ENCODE peak calls at places on chromosomes 12 and 14, in seven cellular contexts. A is tibial artery, Q is astrocyte, L is upper lobe of right lung, P is right lobe of liver, W is hepatocyte, H is AG04450. B is an unnamed sample.

GRCh38 chr14:34302654-34303053 is 159.4 kb downstream of the SPTSSA start:
- DNase-seq in A (no peak), Q (peak; percentile 10), L (no peak), P (no peak), W (no peak), H (no peak), B (no peak)

GRCh38 chr14:22095845-22096510 is 422.4 kb upstream of the OR4E1 start:
- DNase-seq in A (no peak), Q (no peak), L (no peak), P (no peak), W (no peak), H (no peak), B (no peak)

GRCh38 chr14:103112488-103113243 is 10.6 kb upstream of the TNFAIP2 start:
- DNase-seq in A (no peak), Q (no peak), L (no peak), P (no peak), W (no peak), H (no peak), B (no peak)

GRCh38 chr12:13980548-13981295 is 680 bp downstream of the GRIN2B start:
- DNase-seq in A (no peak), Q (no peak), L (no peak), P (no peak), W (peak; percentile 26), H (no peak), B (no peak)

GRCh38 chr14:102663031-102663430 is 70.6 kb downstream of the RCOR1 start:
- DNase-seq in A (no peak), Q (no peak), L (no peak), P (no peak), W (no peak), H (no peak), B (no peak)

GRCh38 chr12:107264667-107265066 is 171.3 kb upstream of the CRY1 start:
- DNase-seq in A (no peak), Q (no peak), L (no peak), P (no peak), W (no peak), H (no peak), B (no peak)

GRCh38 chr12:77133566-77133965 is 68.2 kb upstream of the E2F7 start:
- DNase-seq in A (no peak), Q (peak; percentile 51), L (no peak), P (no peak), W (peak; percentile 76), H (no peak), B (no peak)

GRCh38 chr14:92819011-92819410 is 24.9 kb downstream of the GOLGA5 start:
- DNase-seq in A (no peak), Q (no peak), L (no peak), P (no peak), W (no peak), H (no peak), B (no peak)

GRCh38 chr14:104694991-104695659 is 5.7 kb downstream of the INF2 start:
- DNase-seq in A (no peak), Q (peak; percentile 41), L (no peak), P (no peak), W (no peak), H (no peak), B (peak; percentile 40)

GRCh38 chr14:67413806-67414769 is 2.1 kb upstream of the PLEK2 start:
- DNase-seq in A (no peak), Q (peak; percentile 76), L (no peak), P (no peak), W (peak; percentile 51), H (peak; percentile 26), B (no peak)

GRCh38 chr12:59079029-59079428 is 158.7 kb upstream of the LRIG3 start:
- DNase-seq in A (no peak), Q (no peak), L (no peak), P (no peak), W (no peak), H (no peak), B (no peak)

GRCh38 chr14:68824517-68825347 is 31.9 kb upstream of the ZFP36L1 start:
- DNase-seq in A (peak; percentile 90), Q (no peak), L (peak; percentile 93), P (peak; percentile 96), W (peak; percentile 86), H (no peak), B (peak; percentile 21)

GRCh38 chr14:73782623-73783022 is 68.4 kb upstream of the PNMA1 start:
- DNase-seq in A (no peak), Q (no peak), L (no peak), P (no peak), W (no peak), H (no peak), B (no peak)

GRCh38 chr12:1806301-1807106 is 13.9 kb upstream of the LRTM2 start:
- DNase-seq in A (peak; percentile 58), Q (peak; percentile 16), L (peak; percentile 45), P (no peak), W (no peak), H (no peak), B (no peak)

GRCh38 chr14:31090872-31091764 is 64.9 kb upstream of the STRN3 start:
- DNase-seq in A (no peak), Q (peak; percentile 82), L (no peak), P (peak; percentile 56), W (peak; percentile 74), H (peak; percentile 77), B (no peak)

GRCh38 chr12:90945070-90945649 is 9.8 kb downstream of the CCER1 start:
- DNase-seq in A (no peak), Q (peak; percentile 12), L (no peak), P (no peak), W (peak; percentile 57), H (no peak), B (no peak)

GRCh38 chr14:68140111-68140741 is 320.6 kb downstream of the RAD51B start:
- DNase-seq in A (no peak), Q (peak; percentile 100), L (no peak), P (no peak), W (peak; percentile 90), H (peak; percentile 96), B (no peak)

GRCh38 chr12:75099215-75099614 is 110.4 kb downstream of the KCNC2 start:
- DNase-seq in A (no peak), Q (peak; percentile 1), L (no peak), P (no peak), W (no peak), H (no peak), B (no peak)

GRCh38 chr14:33457617-33458016 is 493.3 kb downstream of the EGLN3 start:
- DNase-seq in A (no peak), Q (no peak), L (no peak), P (no peak), W (no peak), H (no peak), B (no peak)

GRCh38 chr12:49058366-49059062 is 2.1 kb downstream of the KMT2D start:
- DNase-seq in A (no peak), Q (no peak), L (no peak), P (no peak), W (no peak), H (no peak), B (no peak)

GRCh38 chr12:56202366-56202765 is 13.1 kb upstream of the SMARCC2 start:
- DNase-seq in A (no peak), Q (no peak), L (no peak), P (no peak), W (no peak), H (no peak), B (no peak)

GRCh38 chr12:74043343-74043742 is 494.3 kb upstream of the ATXN7L3B start:
- DNase-seq in A (no peak), Q (peak; percentile 76), L (no peak), P (no peak), W (peak; percentile 61), H (no peak), B (no peak)

GRCh38 chr12:4421590-4422031 is 24.0 kb downstream of the FGF6 start:
- DNase-seq in A (no peak), Q (peak; percentile 16), L (no peak), P (no peak), W (peak; percentile 70), H (no peak), B (peak; percentile 53)

GRCh38 chr12:1056390-1056789 is 65.4 kb downstream of the ERC1 start:
- DNase-seq in A (no peak), Q (no peak), L (no peak), P (no peak), W (no peak), H (no peak), B (no peak)

GRCh38 chr14:86481105-86481504 is 951.2 kb downstream of the FLRT2 start:
- DNase-seq in A (no peak), Q (peak; percentile 17), L (no peak), P (no peak), W (peak; percentile 28), H (no peak), B (no peak)

DNA sequence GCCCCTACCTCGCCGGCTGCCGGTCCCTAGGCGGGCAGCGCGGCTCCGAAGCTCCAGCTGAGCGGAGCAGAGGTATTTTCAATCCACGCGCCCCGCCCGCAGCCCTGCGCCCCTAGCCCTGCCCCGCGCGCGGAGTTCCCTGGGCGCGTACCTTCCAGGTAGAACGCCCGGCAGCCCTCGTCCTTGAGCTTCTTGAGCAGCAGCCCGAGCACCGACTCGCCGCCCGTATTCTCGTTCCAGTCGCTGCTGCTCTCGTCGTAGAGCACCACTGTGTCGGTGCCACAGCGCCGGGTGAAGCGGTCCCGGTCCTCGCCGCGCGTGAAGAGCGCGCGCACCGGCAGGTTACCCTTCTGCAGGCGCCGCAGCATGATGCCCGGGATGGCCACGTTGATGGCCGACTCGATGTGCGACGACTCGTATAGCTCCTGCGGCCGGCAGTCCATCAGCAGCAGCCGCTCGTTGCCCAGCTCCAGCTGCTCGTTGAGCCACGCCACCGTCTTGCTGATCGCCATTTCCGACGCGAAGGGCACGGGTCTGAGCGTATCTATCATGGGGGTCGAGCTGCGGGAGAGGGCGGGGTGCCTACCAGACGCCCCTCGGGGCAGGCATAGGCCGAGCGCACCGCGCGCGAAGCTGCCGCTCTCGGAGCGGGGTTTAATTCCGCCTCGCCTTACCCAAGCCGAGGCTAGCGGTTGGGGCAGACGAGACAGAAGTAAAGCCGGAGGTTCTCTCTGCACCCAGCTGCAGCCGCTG is 636 bp downstream of the DUSP6 start:
- DNase-seq in A (peak; percentile 74), Q (peak; percentile 39), L (peak; percentile 79), P (peak; percentile 62), W (peak; percentile 54), H (no peak), B (peak; percentile 3)
- H3K4me3 ChIP-seq in A (peak overlapping the region; percentile 74), Q (peak overlapping the region; percentile 89), L (peak overlapping the region; percentile 72), P (peak overlapping the region; percentile 88), W (peak overlapping the region; percentile 37), H (peak overlapping the region; percentile 98), B (peak overlapping the region; percentile 84)

GRCh38 chr14:26597136-26598080 is at the start of gene NOVA1:
- DNase-seq in A (peak; percentile 66), Q (peak; percentile 18), L (peak; percentile 58), P (peak; percentile 39), W (peak; percentile 16), H (no peak), B (no peak)
- H3K27ac ChIP-seq in A (peak within 1 kb of the TSS; percentile 87), Q (peak within 1 kb of the TSS; percentile 48), L (no peak within 1 kb of the TSS), P (peak within 1 kb of the TSS; percentile 43), W (peak within 1 kb of the TSS; percentile 72), H (peak within 1 kb of the TSS; percentile 53), B (no peak within 1 kb of the TSS)

GRCh38 chr12:92146497-92146828 is 817 bp upstream of the BTG1 start:
- DNase-seq in A (no peak), Q (peak; percentile 50), L (no peak), P (no peak), W (no peak), H (no peak), B (no peak)
- H3K4me3 ChIP-seq in A (peak overlapping the region; percentile 97), Q (peak overlapping the region; percentile 86), L (peak overlapping the region; percentile 71), P (peak overlapping the region; percentile 65), W (peak overlapping the region; percentile 48), H (peak overlapping the region; percentile 87), B (peak overlapping the region; percentile 99)

DNA sequence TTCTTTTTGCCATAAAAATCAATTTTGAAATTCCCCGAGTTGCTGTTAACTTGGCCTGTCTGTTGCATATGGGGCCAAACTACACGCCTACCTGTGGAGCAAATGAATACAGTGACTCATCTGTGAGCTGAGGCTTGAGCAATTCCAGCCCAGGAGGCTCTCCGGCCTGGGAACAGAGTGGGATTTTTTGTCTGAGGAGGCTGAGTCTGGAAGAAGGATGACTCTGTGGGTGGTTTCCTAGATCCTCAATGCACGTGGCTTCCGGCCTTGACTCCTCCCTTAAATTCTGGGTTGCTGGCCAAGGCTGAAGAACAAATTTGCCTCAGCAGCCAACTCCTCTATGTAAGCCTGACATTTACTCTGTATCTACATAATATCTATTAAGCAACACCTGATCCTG is 124.1 kb downstream of the SSPN start:
- DNase-seq in A (peak; percentile 77), Q (peak; percentile 95), L (peak; percentile 63), P (no peak), W (peak; percentile 54), H (peak; percentile 81), B (no peak)
- H3K27ac ChIP-seq in A (no peak overlapping the region), Q (peak overlapping the region; percentile 74), L (no peak overlapping the region), P (no peak overlapping the region), W (peak overlapping the region; percentile 62), H (no peak overlapping the region), B (no peak overlapping the region)

B was measured in CD4-positive, CD25-positive, alpha-beta regulatory T cell.